ENCODE peak calls at places on chromosomes 11 and 22, in seven cellular contexts. G is progenitor cell of endocrine pancreas, M is upper lobe of left lung, J is lower leg skin, W is cardiac muscle cell, D is tibial artery, N is GM12865. H is an unnamed sample.

GRCh38 chr22:41482319-41482935 is 13.5 kb downstream of the ACO2 start:
- DNase-seq in J (no peak), W (no peak), N (peak; percentile 35), M (no peak), D (no peak), G (no peak), H (no peak)

GRCh38 chr22:29377979-29378378 is 10.4 kb downstream of the AP1B1 start:
- DNase-seq in J (peak; percentile 56), G (no peak), W (no peak), N (no peak), D (no peak), M (peak; percentile 59), H (no peak)

GRCh38 chr22:49269928-49270327 is 557.7 kb downstream of the BRD1 start:
- DNase-seq in N (no peak), M (no peak), G (no peak), D (peak; percentile 15), W (no peak), J (no peak), H (no peak)

GRCh38 chr11:34512810-34513673 is 552 bp downstream of the ELF5 start:
- DNase-seq in G (peak; percentile 49), M (peak; percentile 86), N (peak; percentile 74), D (peak; percentile 28), J (no peak), W (peak; percentile 56), H (peak; percentile 44)

GRCh38 chr11:12497431-12497830 is 120.1 kb downstream of the PARVA start:
- DNase-seq in N (no peak), G (no peak), J (no peak), W (no peak), D (no peak), M (no peak), H (no peak)

GRCh38 chr11:121426476-121427454 is 25.3 kb upstream of the SORL1 start:
- DNase-seq in G (peak; percentile 25), M (peak; percentile 66), N (peak; percentile 70), J (no peak), D (no peak), W (peak; percentile 55), H (peak; percentile 58)

GRCh38 chr11:67640021-67640757 is 626 bp upstream of the TBX10 start:
- DNase-seq in M (peak; percentile 68), D (peak; percentile 51), J (peak; percentile 54), N (peak; percentile 79), G (no peak), W (peak; percentile 77), H (no peak)

GRCh38 chr11:123313261-123313660 is 116.8 kb upstream of the GRAMD1B start:
- DNase-seq in G (no peak), W (no peak), D (no peak), N (no peak), M (no peak), J (no peak), H (no peak)

GRCh38 chr11:886568-886967 is 24.0 kb downstream of the CHID1 start:
- DNase-seq in M (no peak), N (no peak), D (no peak), J (no peak), W (no peak), G (no peak), H (no peak)

GRCh38 chr11:84408946-84409411 is 1122.8 kb upstream of the CCDC90B start:
- DNase-seq in N (no peak), G (no peak), J (no peak), D (no peak), M (no peak), W (no peak), H (no peak)

GRCh38 chr11:111331711-111332479 is 33.5 kb downstream of the POU2AF3 start:
- DNase-seq in M (no peak), W (no peak), J (no peak), N (no peak), G (no peak), D (no peak), H (no peak)

GRCh38 chr11:120432056-120433018 is 79.2 kb upstream of the GRIK4 start:
- DNase-seq in D (peak; percentile 65), J (peak; percentile 70), W (no peak), M (peak; percentile 49), N (peak; percentile 40), G (no peak), H (no peak)

GRCh38 chr11:86638673-86639072 is 33.7 kb downstream of the ME3 start:
- DNase-seq in N (no peak), D (no peak), M (no peak), W (no peak), G (no peak), J (no peak), H (no peak)

GRCh38 chr11:22433517-22433916 is 95.3 kb downstream of the SLC17A6 start:
- DNase-seq in G (no peak), W (no peak), M (no peak), D (no peak), J (no peak), N (no peak), H (no peak)

GRCh38 chr11:44813401-44813800 is 86.6 kb downstream of the TSPAN18 start:
- DNase-seq in W (no peak), M (peak; percentile 37), D (no peak), N (no peak), G (no peak), J (no peak), H (no peak)

GRCh38 chr11:10540546-10540914 is 457 bp downstream of the RNF141 start:
- DNase-seq in W (peak; percentile 75), D (no peak), J (no peak), N (no peak), G (peak; percentile 51), M (peak; percentile 63), H (no peak)

GRCh38 chr11:12170984-12171383 is 60.6 kb downstream of the MICAL2 start:
- DNase-seq in W (no peak), D (peak; percentile 78), G (no peak), M (no peak), J (no peak), N (no peak), H (no peak)

GRCh38 chr22:19463491-19464469 is 15.2 kb downstream of the UFD1 start:
- DNase-seq in M (peak; percentile 33), G (no peak), W (no peak), J (no peak), D (no peak), N (no peak), H (no peak)

DNA sequence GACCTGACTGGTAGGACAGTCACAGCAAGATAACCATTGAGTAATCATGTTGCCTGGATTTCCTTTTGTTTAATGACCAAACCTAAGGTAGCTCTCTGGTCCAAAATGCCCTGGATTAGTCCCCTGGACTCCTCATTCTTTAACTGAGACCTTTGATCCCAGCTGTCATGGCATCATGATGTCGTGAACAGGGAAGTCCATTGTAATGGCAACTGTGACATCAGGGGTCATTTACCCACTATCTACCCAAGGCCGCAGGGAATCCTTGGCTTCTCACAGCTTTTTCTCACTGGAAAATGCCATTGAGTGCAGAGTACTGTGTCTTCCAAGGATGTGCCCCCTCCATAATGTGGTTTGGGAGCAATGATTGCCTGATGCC is 29.1 kb upstream of the IGLL5 start:
- DNase-seq in M (no peak), J (no peak), D (no peak), G (no peak), W (no peak), N (no peak), H (no peak)
- TF ChIP-seq CTCF in M (no peak), J (no peak), D (no peak), G (no peak), W (no peak), N (no peak), H (no peak)

DNA sequence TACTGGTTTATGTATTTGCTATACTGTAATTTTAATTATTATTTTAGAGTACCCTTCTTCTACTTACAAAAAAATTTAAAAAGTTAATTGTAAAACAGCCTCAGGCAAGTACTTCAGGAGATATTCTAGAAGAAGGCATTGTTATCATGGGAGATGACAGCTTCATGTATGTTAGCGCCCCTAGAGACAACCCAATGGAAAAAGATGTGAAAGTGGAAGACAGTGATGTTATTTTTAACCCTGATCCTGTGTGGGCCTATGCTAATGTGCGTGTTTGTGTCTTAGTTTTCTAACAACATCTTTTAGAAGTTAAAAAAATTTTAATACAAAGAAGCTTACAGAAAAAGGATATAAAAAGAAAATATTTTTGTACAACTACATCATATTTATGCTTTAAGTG is 205.0 kb downstream of the FAM76B start:
- DNase-seq in W (no peak), J (no peak), M (no peak), N (no peak), D (no peak), G (no peak), H (no peak)
- TF ChIP-seq CTCF in W (no peak), J (no peak), M (no peak), N (peak; percentile 3), D (no peak), G (no peak), H (no peak)

DNA sequence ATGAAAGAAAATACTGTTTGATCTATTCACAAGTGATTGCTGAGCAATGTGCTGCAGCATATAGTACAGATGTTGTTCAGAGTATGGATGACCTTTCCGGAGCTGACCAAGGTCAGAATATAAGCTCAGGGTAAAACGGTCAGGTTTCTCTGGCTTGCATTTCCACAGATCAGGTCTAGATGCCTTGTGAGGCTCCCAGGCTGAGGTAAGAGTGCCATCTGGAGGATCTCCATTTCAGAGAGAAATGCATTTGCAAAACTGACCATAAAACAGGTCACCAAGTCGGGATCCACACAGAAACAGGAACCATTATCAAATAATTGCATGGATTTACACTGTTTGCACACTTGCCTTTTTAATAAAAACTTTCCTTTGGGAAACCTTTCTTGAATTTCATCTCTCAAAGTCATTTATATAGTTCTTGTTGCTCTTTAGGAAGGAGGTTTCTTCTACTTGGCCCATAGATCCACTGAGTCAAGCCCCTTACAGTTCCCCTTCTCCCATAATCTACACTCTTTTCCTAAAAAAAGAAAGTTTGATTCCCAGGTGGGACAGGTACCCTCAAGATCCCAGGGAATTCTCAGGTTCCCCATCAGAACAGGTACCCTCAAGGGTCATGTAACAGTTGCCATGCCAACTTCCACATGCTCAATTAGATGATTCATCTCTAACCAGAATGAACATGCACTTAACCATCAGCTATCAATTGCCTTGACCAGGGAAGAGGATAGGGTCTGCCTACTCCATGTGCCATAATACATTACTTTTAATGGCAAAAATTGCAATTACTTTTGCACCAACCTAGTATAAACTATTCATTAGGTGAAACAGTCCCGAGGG is 25.0 kb upstream of the TMPRSS5 start:
- DNase-seq in W (peak; percentile 79), M (no peak), G (no peak), N (peak; percentile 21), J (no peak), D (no peak), H (no peak)
- TF ChIP-seq CTCF in W (peak; percentile 74), M (no peak), G (peak; percentile 66), N (peak; percentile 31), J (no peak), D (peak; percentile 49), H (no peak)

DNA sequence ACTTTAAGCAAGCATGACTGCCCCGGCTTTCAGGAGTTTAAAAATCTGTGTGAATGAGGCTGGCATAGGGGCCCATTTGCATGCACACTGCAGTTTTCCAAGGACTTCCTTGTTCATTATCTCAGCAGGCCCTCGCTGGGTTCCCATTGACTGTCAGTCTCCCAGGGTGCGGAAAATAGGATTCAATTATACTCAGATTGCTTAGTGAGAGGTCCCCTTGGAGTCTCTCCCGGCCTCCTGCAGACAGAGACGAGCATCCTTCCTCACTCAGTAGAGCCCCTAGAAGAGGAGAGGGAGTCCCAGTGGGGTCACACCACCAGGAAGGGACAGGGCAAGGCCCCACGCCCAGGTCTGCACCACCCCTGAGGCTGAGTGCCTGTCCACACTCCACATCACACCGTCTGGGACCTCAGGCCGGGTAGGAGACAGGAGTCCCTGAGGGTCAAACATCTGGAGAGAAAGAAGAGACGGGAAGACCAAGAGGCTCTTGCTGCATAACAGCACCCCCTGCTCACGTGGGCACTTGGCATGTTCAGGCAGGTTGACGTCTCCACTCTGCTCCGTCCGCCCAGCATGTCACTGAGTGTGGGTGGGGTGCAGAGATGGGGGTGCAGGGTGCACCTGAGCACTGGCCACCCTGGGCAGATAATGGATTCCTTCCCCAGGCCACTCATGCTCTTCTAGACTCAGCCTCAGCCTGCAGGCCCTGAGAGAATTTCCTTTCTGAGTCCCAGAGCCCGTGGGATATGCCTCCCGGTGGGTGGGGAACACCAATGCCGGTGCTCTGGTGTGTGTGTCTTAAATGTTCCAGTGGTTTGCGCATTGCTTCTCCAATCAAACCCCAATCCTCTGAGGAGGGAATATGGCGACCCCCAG is 58.8 kb downstream of the MCM5 start:
- DNase-seq in M (no peak), G (no peak), D (no peak), J (no peak), W (no peak), N (no peak), H (no peak)
- TF ChIP-seq CTCF in M (no peak), G (no peak), D (no peak), J (no peak), W (no peak), N (no peak), H (no peak)